ENCODE peak calls at places on chromosomes 7 and 10, in ten cellular contexts. Y, V, P, J, N, B, L, F, C and T are unnamed samples.
A peak's percentile ranks its signal among the peaks of the same experiment; 100 is the strongest.

GRCh38 chr7:64888561-64888900 is 14.5 kb upstream of the ZNF273 start:
- DNase-seq in J (no peak), Y (no peak), L (no peak), B (no peak), N (no peak), C (no peak), V (no peak), F (peak; percentile 10), P (no peak), T (no peak)

GRCh38 chr10:118107040-118107439 is 60.3 kb upstream of the RAB11FIP2 start:
- DNase-seq in C (no peak), B (no peak), F (no peak), P (no peak), L (no peak), Y (no peak), N (no peak), J (peak; percentile 59), V (no peak), T (no peak)

GRCh38 chr7:122643248-122643647 is 55.7 kb downstream of the RNF133 start:
- DNase-seq in P (no peak), L (no peak), J (no peak), V (no peak), B (no peak), N (no peak), C (no peak), Y (no peak), F (no peak), T (no peak)

GRCh38 chr7:43482679-43483252 is 100.1 kb upstream of the STK17A start:
- DNase-seq in V (no peak), J (peak; percentile 27), N (no peak), B (no peak), C (no peak), Y (no peak), L (no peak), F (no peak), P (no peak), T (no peak)

GRCh38 chr7:147525295-147525694 is 1065.3 kb upstream of the C7orf33 start:
- DNase-seq in B (no peak), Y (no peak), J (no peak), L (no peak), V (no peak), C (no peak), N (no peak), F (no peak), P (no peak), T (no peak)

GRCh38 chr7:6142871-6143380 is 111.8 kb downstream of the ANKRD61 start:
- DNase-seq in Y (no peak), F (no peak), L (no peak), N (no peak), B (no peak), V (no peak), P (no peak), C (no peak), J (no peak), T (no peak)

GRCh38 chr7:76397409-76398183 is 11.9 kb downstream of the SSC4D start:
- DNase-seq in L (no peak), V (peak; percentile 93), J (peak; percentile 79), N (no peak), P (peak; percentile 66), B (peak; percentile 95), F (peak; percentile 71), Y (peak; percentile 28), C (peak; percentile 74), T (no peak)

GRCh38 chr10:21516270-21517131 is 9.0 kb downstream of the SKIDA1 start:
- DNase-seq in J (peak; percentile 85), C (no peak), N (no peak), P (no peak), V (peak; percentile 43), Y (no peak), F (peak; percentile 17), L (peak; percentile 21), B (peak; percentile 89), T (no peak)

GRCh38 chr10:13808556-13809391 is 222.0 kb downstream of the PRPF18 start:
- DNase-seq in B (no peak), C (no peak), J (no peak), P (no peak), F (no peak), N (no peak), V (no peak), L (no peak), Y (no peak), T (peak; percentile 40)

GRCh38 chr7:44561962-44562621 is 11.6 kb downstream of the DDX56 start:
- DNase-seq in N (no peak), P (no peak), L (no peak), C (no peak), F (no peak), B (peak; percentile 40), J (peak; percentile 75), V (peak; percentile 76), Y (no peak), T (no peak)

GRCh38 chr10:91088300-91089140 is 131.9 kb upstream of the PCGF5 start:
- DNase-seq in C (no peak), B (no peak), L (no peak), J (peak; percentile 42), Y (no peak), N (no peak), V (no peak), F (peak; percentile 29), P (no peak), T (no peak)

GRCh38 chr7:135817576-135817975 is 69.0 kb upstream of the FAM180A start:
- DNase-seq in J (no peak), L (no peak), F (no peak), Y (peak; percentile 16), C (no peak), B (no peak), N (no peak), V (no peak), P (no peak), T (no peak)

GRCh38 chr10:43376828-43377227 is 5.4 kb downstream of the FXYD4 start:
- DNase-seq in N (no peak), L (no peak), Y (no peak), V (no peak), J (no peak), F (no peak), P (no peak), C (no peak), B (peak; percentile 37), T (no peak)

GRCh38 chr10:28676297-28676967 is 889 bp upstream of the BAMBI start:
- DNase-seq in F (no peak), L (no peak), Y (no peak), C (no peak), P (no peak), J (peak; percentile 45), V (no peak), N (peak; percentile 95), B (no peak), T (no peak)

GRCh38 chr7:131234719-131235488 is 92.8 kb upstream of the MKLN1 start:
- DNase-seq in Y (no peak), V (no peak), N (no peak), J (no peak), F (no peak), B (no peak), C (no peak), P (no peak), L (no peak), T (no peak)

GRCh38 chr10:114519306-114519669 is 115.0 kb upstream of the AFAP1L2 start:
- DNase-seq in P (no peak), F (no peak), J (peak; percentile 28), C (no peak), Y (no peak), B (no peak), V (peak; percentile 93), L (no peak), N (no peak), T (no peak)

GRCh38 chr7:2637066-2637471 is 5.3 kb downstream of the TTYH3 start:
- DNase-seq in C (no peak), P (no peak), L (no peak), Y (no peak), B (no peak), N (no peak), F (no peak), V (no peak), J (no peak), T (no peak)